ENCODE peak calls at places on chromosome 14, in six cellular contexts. One of them, this sample, is unnamed.

GRCh38 chr14:68018598-68018997 is 199.0 kb downstream of the RAD51B start:
- DNase-seq in GM12892: no peak
- DNase-seq in GM12865: no peak
- DNase-seq in Ammon's horn: no peak
- DNase-seq in AG09309: no peak
- DNase-seq in prostate gland: no peak
- DNase-seq in this sample: no peak

GRCh38 chr14:95507174-95507573 is 9.3 kb downstream of the SYNE3 start:
- DNase-seq in GM12865: no peak
- DNase-seq in AG09309: peak; percentile 87
- DNase-seq in prostate gland: peak; percentile 71
- DNase-seq in Ammon's horn: peak; percentile 81
- DNase-seq in GM12892: no peak
- DNase-seq in this sample: no peak

GRCh38 chr14:90698379-90698869 is 117.8 kb downstream of the TTC7B start:
- DNase-seq in Ammon's horn: peak; percentile 87
- DNase-seq in GM12865: no peak
- DNase-seq in AG09309: no peak
- DNase-seq in prostate gland: no peak
- DNase-seq in GM12892: no peak
- DNase-seq in this sample: peak; percentile 99

GRCh38 chr14:61234215-61234916 is 46.8 kb downstream of the TMEM30B start:
- DNase-seq in prostate gland: no peak
- DNase-seq in GM12892: no peak
- DNase-seq in GM12865: no peak
- DNase-seq in Ammon's horn: no peak
- DNase-seq in AG09309: no peak
- DNase-seq in this sample: no peak

GRCh38 chr14:68137704-68138619 is 318.4 kb downstream of the RAD51B start:
- DNase-seq in GM12892: no peak
- DNase-seq in Ammon's horn: peak; percentile 82
- DNase-seq in AG09309: peak; percentile 77
- DNase-seq in prostate gland: no peak
- DNase-seq in GM12865: peak; percentile 5
- DNase-seq in this sample: peak; percentile 89

GRCh38 chr14:103314496-103315277 is 19.4 kb upstream of the EIF5 start:
- DNase-seq in prostate gland: no peak
- DNase-seq in Ammon's horn: no peak
- DNase-seq in GM12865: no peak
- DNase-seq in GM12892: no peak
- DNase-seq in AG09309: no peak
- DNase-seq in this sample: no peak

GRCh38 chr14:24251880-24252288 is 9.5 kb upstream of the TINF2 start:
- DNase-seq in Ammon's horn: no peak
- DNase-seq in GM12865: no peak
- DNase-seq in GM12892: no peak
- DNase-seq in prostate gland: no peak
- DNase-seq in AG09309: no peak
- DNase-seq in this sample: peak; percentile 29

GRCh38 chr14:54665938-54666337 is 99.0 kb downstream of the SAMD4A start:
- DNase-seq in GM12865: peak; percentile 7
- DNase-seq in GM12892: peak; percentile 16
- DNase-seq in prostate gland: no peak
- DNase-seq in Ammon's horn: no peak
- DNase-seq in AG09309: no peak
- DNase-seq in this sample: no peak

GRCh38 chr14:59897757-59898383 is 22.1 kb upstream of the LRRC9 start:
- DNase-seq in AG09309: no peak
- DNase-seq in Ammon's horn: peak; percentile 68
- DNase-seq in GM12892: no peak
- DNase-seq in GM12865: peak; percentile 27
- DNase-seq in prostate gland: peak; percentile 30
- DNase-seq in this sample: peak; percentile 47

GRCh38 chr14:58882577-58883018 is 244.8 kb downstream of the DACT1 start:
- DNase-seq in AG09309: peak; percentile 93
- DNase-seq in GM12892: no peak
- DNase-seq in Ammon's horn: no peak
- DNase-seq in prostate gland: no peak
- DNase-seq in GM12865: no peak
- DNase-seq in this sample: no peak

GRCh38 chr14:104335611-104336010 is 197.2 kb downstream of the KIF26A start:
- DNase-seq in GM12892: no peak
- DNase-seq in prostate gland: no peak
- DNase-seq in AG09309: no peak
- DNase-seq in GM12865: no peak
- DNase-seq in Ammon's horn: no peak
- DNase-seq in this sample: no peak

GRCh38 chr14:33120341-33120740 is 181.7 kb downstream of the NPAS3 start:
- DNase-seq in prostate gland: no peak
- DNase-seq in Ammon's horn: no peak
- DNase-seq in GM12865: no peak
- DNase-seq in AG09309: peak; percentile 14
- DNase-seq in GM12892: no peak
- DNase-seq in this sample: no peak

GRCh38 chr14:69316449-69317391 is 56.8 kb downstream of the GALNT16 start:
- DNase-seq in AG09309: peak; percentile 96
- DNase-seq in prostate gland: no peak
- DNase-seq in Ammon's horn: no peak
- DNase-seq in GM12865: no peak
- DNase-seq in GM12892: no peak
- DNase-seq in this sample: no peak